ENCODE peak calls at places on chromosomes 3 and 15, in four cellular contexts. X, F, D and T are unnamed samples.

GRCh38 chr15:90664650-90665287 is 52.4 kb upstream of the BLM start:
- DNase-seq in X (no peak), F (no peak), D (peak), T (peak)

GRCh38 chr15:77821188-77821958 is 188.7 kb upstream of the LINGO1 start:
- DNase-seq in X (peak), F (no peak), D (peak), T (peak)

GRCh38 chr3:24433838-24434591 is 60.6 kb downstream of the THRB start:
- DNase-seq in X (no peak), F (no peak), D (no peak), T (no peak)

GRCh38 chr3:186311431-186311830 is 50.6 kb downstream of the DGKG start:
- DNase-seq in X (no peak), F (no peak), D (no peak), T (no peak)

GRCh38 chr15:85755471-85755870 is 39.3 kb downstream of the KLHL25 start:
- DNase-seq in X (no peak), F (no peak), D (no peak), T (no peak)

GRCh38 chr3:187963003-187963676 is 190.8 kb upstream of the LPP start:
- DNase-seq in X (no peak), F (no peak), D (no peak), T (no peak)

GRCh38 chr3:100556656-100557310 is 52.6 kb upstream of the ADGRG7 start:
- DNase-seq in X (no peak), F (no peak), D (no peak), T (no peak)

GRCh38 chr15:91021516-91022074 is 799 bp downstream of the VPS33B start:
- DNase-seq in X (peak), F (no peak), D (no peak), T (no peak)